ENCODE peak calls at places on chromosomes 12 and 14, in five cellular contexts. One of them, this sample, is unnamed.

GRCh38 chr12:131085816-131086591 is 132.3 kb downstream of the ADGRD1 start:
- DNase-seq in IMR-90: no peak
- DNase-seq in Right ventricle myocardium superior: peak; percentile 28
- DNase-seq in GM04504: no peak
- DNase-seq in omental fat pad: peak; percentile 8
- DNase-seq in this sample: no peak

GRCh38 chr12:124928095-124928911 is 13.9 kb upstream of the UBC start:
- DNase-seq in Right ventricle myocardium superior: peak; percentile 83
- DNase-seq in IMR-90: peak; percentile 91
- DNase-seq in GM04504: no peak
- DNase-seq in omental fat pad: peak; percentile 65
- DNase-seq in this sample: peak; percentile 84

GRCh38 chr14:65280653-65281052 is 131.9 kb upstream of the FUT8 start:
- DNase-seq in omental fat pad: no peak
- DNase-seq in Right ventricle myocardium superior: no peak
- DNase-seq in IMR-90: no peak
- DNase-seq in GM04504: no peak
- DNase-seq in this sample: no peak

GRCh38 chr12:53287741-53288216 is 7.6 kb upstream of the PFDN5 start:
- DNase-seq in Right ventricle myocardium superior: peak; percentile 77
- DNase-seq in GM04504: peak; percentile 26
- DNase-seq in IMR-90: peak; percentile 61
- DNase-seq in omental fat pad: peak; percentile 41
- DNase-seq in this sample: peak; percentile 78

GRCh38 chr14:37551119-37551518 is 43.9 kb downstream of the FOXA1 start:
- DNase-seq in GM04504: no peak
- DNase-seq in Right ventricle myocardium superior: no peak
- DNase-seq in omental fat pad: no peak
- DNase-seq in IMR-90: no peak
- DNase-seq in this sample: no peak

GRCh38 chr14:90697577-90698206 is 118.5 kb downstream of the TTC7B start:
- DNase-seq in IMR-90: peak; percentile 72
- DNase-seq in GM04504: peak; percentile 60
- DNase-seq in Right ventricle myocardium superior: peak; percentile 89
- DNase-seq in omental fat pad: no peak
- DNase-seq in this sample: peak; percentile 87

GRCh38 chr12:58443273-58443980 is 476.9 kb downstream of the LRIG3 start:
- DNase-seq in GM04504: no peak
- DNase-seq in Right ventricle myocardium superior: no peak
- DNase-seq in omental fat pad: no peak
- DNase-seq in IMR-90: peak; percentile 13
- DNase-seq in this sample: no peak

GRCh38 chr14:34872822-34873590 is 2.2 kb downstream of the BAZ1A start:
- DNase-seq in GM04504: peak; percentile 3
- DNase-seq in Right ventricle myocardium superior: no peak
- DNase-seq in IMR-90: peak; percentile 69
- DNase-seq in omental fat pad: no peak
- DNase-seq in this sample: no peak

GRCh38 chr12:124594851-124595250 is 27.4 kb upstream of the NCOR2 start:
- DNase-seq in IMR-90: no peak
- DNase-seq in Right ventricle myocardium superior: no peak
- DNase-seq in omental fat pad: no peak
- DNase-seq in GM04504: no peak
- DNase-seq in this sample: no peak

GRCh38 chr12:101698782-101699347 is 1.4 kb downstream of the CHPT1 start:
- DNase-seq in Right ventricle myocardium superior: no peak
- DNase-seq in GM04504: no peak
- DNase-seq in IMR-90: peak; percentile 12
- DNase-seq in omental fat pad: no peak
- DNase-seq in this sample: no peak

GRCh38 chr12:50322196-50322595 is 38.9 kb upstream of the LIMA1 start:
- DNase-seq in omental fat pad: no peak
- DNase-seq in IMR-90: no peak
- DNase-seq in GM04504: no peak
- DNase-seq in Right ventricle myocardium superior: no peak
- DNase-seq in this sample: no peak

GRCh38 chr12:116200812-116201211 is 76.7 kb downstream of the MED13L start:
- DNase-seq in GM04504: peak; percentile 20
- DNase-seq in omental fat pad: no peak
- DNase-seq in Right ventricle myocardium superior: no peak
- DNase-seq in IMR-90: peak; percentile 67
- DNase-seq in this sample: no peak

GRCh38 chr12:98126637-98127335 is 388.6 kb upstream of the TMPO start:
- DNase-seq in GM04504: no peak
- DNase-seq in Right ventricle myocardium superior: no peak
- DNase-seq in IMR-90: no peak
- DNase-seq in omental fat pad: no peak
- DNase-seq in this sample: no peak

GRCh38 chr12:89464974-89465592 is 59.5 kb downstream of the GALNT4 start:
- DNase-seq in omental fat pad: no peak
- DNase-seq in GM04504: no peak
- DNase-seq in IMR-90: peak; percentile 16
- DNase-seq in Right ventricle myocardium superior: no peak
- DNase-seq in this sample: no peak

GRCh38 chr14:61950340-61950739 is 188.1 kb downstream of the SNAPC1 start:
- DNase-seq in GM04504: no peak
- DNase-seq in omental fat pad: no peak
- DNase-seq in IMR-90: no peak
- DNase-seq in Right ventricle myocardium superior: no peak
- DNase-seq in this sample: no peak

GRCh38 chr12:47397664-47398281 is 308.1 kb downstream of the RPAP3 start:
- DNase-seq in GM04504: peak; percentile 43
- DNase-seq in omental fat pad: no peak
- DNase-seq in IMR-90: peak; percentile 76
- DNase-seq in Right ventricle myocardium superior: no peak
- DNase-seq in this sample: no peak

GRCh38 chr12:45290218-45290609 is 74.3 kb downstream of the ANO6 start:
- DNase-seq in GM04504: no peak
- DNase-seq in Right ventricle myocardium superior: no peak
- DNase-seq in omental fat pad: no peak
- DNase-seq in IMR-90: peak; percentile 88
- DNase-seq in this sample: no peak

GRCh38 chr12:31923063-31923412 is 36.2 kb upstream of the RESF1 start:
- DNase-seq in GM04504: no peak
- DNase-seq in omental fat pad: no peak
- DNase-seq in IMR-90: no peak
- DNase-seq in Right ventricle myocardium superior: no peak
- DNase-seq in this sample: no peak

GRCh38 chr14:69815556-69815955 is 18.5 kb upstream of the SLC10A1 start:
- DNase-seq in IMR-90: no peak
- DNase-seq in omental fat pad: no peak
- DNase-seq in GM04504: no peak
- DNase-seq in Right ventricle myocardium superior: no peak
- DNase-seq in this sample: no peak

GRCh38 chr14:59419383-59419782 is 45.8 kb downstream of the GPR135 start:
- DNase-seq in Right ventricle myocardium superior: no peak
- DNase-seq in IMR-90: no peak
- DNase-seq in omental fat pad: no peak
- DNase-seq in GM04504: no peak
- DNase-seq in this sample: no peak

GRCh38 chr12:97308576-97309198 is 153.9 kb upstream of the RMST start:
- DNase-seq in omental fat pad: no peak
- DNase-seq in Right ventricle myocardium superior: no peak
- DNase-seq in GM04504: peak; percentile 25
- DNase-seq in IMR-90: peak; percentile 65
- DNase-seq in this sample: no peak

GRCh38 chr12:89225808-89226368 is 126.4 kb downstream of the DUSP6 start:
- DNase-seq in Right ventricle myocardium superior: no peak
- DNase-seq in GM04504: peak; percentile 88
- DNase-seq in IMR-90: peak; percentile 93
- DNase-seq in omental fat pad: no peak
- DNase-seq in this sample: no peak

GRCh38 chr14:103056322-103057027 is 874 bp downstream of the CDC42BPB start:
- DNase-seq in omental fat pad: no peak
- DNase-seq in Right ventricle myocardium superior: peak; percentile 88
- DNase-seq in GM04504: peak; percentile 38
- DNase-seq in IMR-90: peak; percentile 55
- DNase-seq in this sample: peak; percentile 85

This sample was measured in left ventricle myocardium superior.